ENCODE peak calls at places on chromosomes 7 and 10, in ten cellular contexts. One of them, this sample, is unnamed.

GRCh38 chr10:132850246-132850645 is 64.3 kb upstream of the NKX6-2 start:
- DNase-seq in HTR-8/SVneo: no peak
- DNase-seq in ureter: peak
- DNase-seq in KBM-7: no peak
- DNase-seq in EL: no peak
- DNase-seq in activated CD4-positive, alpha-beta T cell treated with anti-CD3 and anti-CD28 coated beads for 1 hour: peak
- DNase-seq in CD4-positive, alpha-beta T cell: no peak
- DNase-seq in NCI-H2081: no peak
- DNase-seq in iPS DF 19.7: no peak
- DNase-seq in fibroblast of mammary gland: no peak
- DNase-seq in this sample: no peak

GRCh38 chr7:30789334-30789711 is 18.1 kb downstream of the MINDY4 start:
- DNase-seq in EL: peak
- DNase-seq in KBM-7: no peak
- DNase-seq in fibroblast of mammary gland: peak
- DNase-seq in CD4-positive, alpha-beta T cell: no peak
- DNase-seq in HTR-8/SVneo: no peak
- DNase-seq in activated CD4-positive, alpha-beta T cell treated with anti-CD3 and anti-CD28 coated beads for 1 hour: no peak
- DNase-seq in iPS DF 19.7: no peak
- DNase-seq in NCI-H2081: no peak
- DNase-seq in ureter: no peak
- DNase-seq in this sample: no peak

GRCh38 chr7:18573410-18574234 is 78.1 kb downstream of the HDAC9 start:
- DNase-seq in iPS DF 19.7: no peak
- DNase-seq in CD4-positive, alpha-beta T cell: no peak
- DNase-seq in ureter: no peak
- DNase-seq in NCI-H2081: no peak
- DNase-seq in EL: no peak
- DNase-seq in activated CD4-positive, alpha-beta T cell treated with anti-CD3 and anti-CD28 coated beads for 1 hour: no peak
- DNase-seq in KBM-7: no peak
- DNase-seq in HTR-8/SVneo: no peak
- DNase-seq in fibroblast of mammary gland: no peak
- DNase-seq in this sample: peak

GRCh38 chr7:116951366-116952292 is 1.7 kb upstream of the ST7 start:
- DNase-seq in EL: no peak
- DNase-seq in fibroblast of mammary gland: no peak
- DNase-seq in CD4-positive, alpha-beta T cell: no peak
- DNase-seq in iPS DF 19.7: no peak
- DNase-seq in activated CD4-positive, alpha-beta T cell treated with anti-CD3 and anti-CD28 coated beads for 1 hour: no peak
- DNase-seq in HTR-8/SVneo: no peak
- DNase-seq in NCI-H2081: no peak
- DNase-seq in KBM-7: no peak
- DNase-seq in ureter: no peak
- DNase-seq in this sample: no peak

GRCh38 chr7:41574377-41574776 is 128.5 kb downstream of the INHBA start:
- DNase-seq in fibroblast of mammary gland: peak
- DNase-seq in HTR-8/SVneo: no peak
- DNase-seq in EL: peak
- DNase-seq in activated CD4-positive, alpha-beta T cell treated with anti-CD3 and anti-CD28 coated beads for 1 hour: no peak
- DNase-seq in NCI-H2081: no peak
- DNase-seq in CD4-positive, alpha-beta T cell: no peak
- DNase-seq in iPS DF 19.7: no peak
- DNase-seq in ureter: no peak
- DNase-seq in KBM-7: no peak
- DNase-seq in this sample: no peak

GRCh38 chr10:9018161-9018843 is 963.8 kb downstream of the GATA3 start:
- DNase-seq in NCI-H2081: no peak
- DNase-seq in fibroblast of mammary gland: no peak
- DNase-seq in HTR-8/SVneo: no peak
- DNase-seq in EL: no peak
- DNase-seq in CD4-positive, alpha-beta T cell: no peak
- DNase-seq in activated CD4-positive, alpha-beta T cell treated with anti-CD3 and anti-CD28 coated beads for 1 hour: no peak
- DNase-seq in ureter: no peak
- DNase-seq in KBM-7: no peak
- DNase-seq in iPS DF 19.7: no peak
- DNase-seq in this sample: no peak

GRCh38 chr10:87660484-87661133 is 931 bp downstream of the PAPSS2 start:
- DNase-seq in iPS DF 19.7: no peak
- DNase-seq in CD4-positive, alpha-beta T cell: no peak
- DNase-seq in fibroblast of mammary gland: peak
- DNase-seq in HTR-8/SVneo: no peak
- DNase-seq in KBM-7: no peak
- DNase-seq in EL: peak
- DNase-seq in activated CD4-positive, alpha-beta T cell treated with anti-CD3 and anti-CD28 coated beads for 1 hour: no peak
- DNase-seq in NCI-H2081: no peak
- DNase-seq in ureter: no peak
- DNase-seq in this sample: no peak

GRCh38 chr7:149284343-149284742 is 22.3 kb downstream of the ZNF783 start:
- DNase-seq in fibroblast of mammary gland: no peak
- DNase-seq in CD4-positive, alpha-beta T cell: peak
- DNase-seq in KBM-7: peak
- DNase-seq in ureter: no peak
- DNase-seq in EL: no peak
- DNase-seq in HTR-8/SVneo: no peak
- DNase-seq in iPS DF 19.7: no peak
- DNase-seq in activated CD4-positive, alpha-beta T cell treated with anti-CD3 and anti-CD28 coated beads for 1 hour: peak
- DNase-seq in NCI-H2081: peak
- DNase-seq in this sample: no peak

GRCh38 chr10:70578371-70578947 is 24.1 kb downstream of the PRF1 start:
- DNase-seq in activated CD4-positive, alpha-beta T cell treated with anti-CD3 and anti-CD28 coated beads for 1 hour: peak
- DNase-seq in iPS DF 19.7: no peak
- DNase-seq in fibroblast of mammary gland: peak
- DNase-seq in CD4-positive, alpha-beta T cell: peak
- DNase-seq in EL: peak
- DNase-seq in ureter: no peak
- DNase-seq in NCI-H2081: no peak
- DNase-seq in HTR-8/SVneo: peak
- DNase-seq in KBM-7: peak
- DNase-seq in this sample: no peak

GRCh38 chr10:93566435-93567276 is at the start of gene FFAR4:
- DNase-seq in ureter: no peak
- DNase-seq in CD4-positive, alpha-beta T cell: no peak
- DNase-seq in KBM-7: peak
- DNase-seq in fibroblast of mammary gland: no peak
- DNase-seq in NCI-H2081: no peak
- DNase-seq in activated CD4-positive, alpha-beta T cell treated with anti-CD3 and anti-CD28 coated beads for 1 hour: no peak
- DNase-seq in EL: peak
- DNase-seq in iPS DF 19.7: no peak
- DNase-seq in HTR-8/SVneo: peak
- DNase-seq in this sample: no peak

GRCh38 chr10:95841711-95842498 is 65.9 kb upstream of the CC2D2B start:
- DNase-seq in CD4-positive, alpha-beta T cell: peak
- DNase-seq in activated CD4-positive, alpha-beta T cell treated with anti-CD3 and anti-CD28 coated beads for 1 hour: no peak
- DNase-seq in NCI-H2081: peak
- DNase-seq in iPS DF 19.7: no peak
- DNase-seq in ureter: no peak
- DNase-seq in EL: peak
- DNase-seq in fibroblast of mammary gland: peak
- DNase-seq in KBM-7: peak
- DNase-seq in HTR-8/SVneo: peak
- DNase-seq in this sample: no peak

GRCh38 chr10:36531621-36532020 is 593.8 kb upstream of the ANKRD30A start:
- DNase-seq in activated CD4-positive, alpha-beta T cell treated with anti-CD3 and anti-CD28 coated beads for 1 hour: no peak
- DNase-seq in iPS DF 19.7: no peak
- DNase-seq in fibroblast of mammary gland: peak
- DNase-seq in EL: peak
- DNase-seq in NCI-H2081: no peak
- DNase-seq in ureter: no peak
- DNase-seq in KBM-7: no peak
- DNase-seq in CD4-positive, alpha-beta T cell: no peak
- DNase-seq in HTR-8/SVneo: no peak
- DNase-seq in this sample: no peak

GRCh38 chr10:317219-317868 is 182.1 kb downstream of the ZMYND11 start:
- DNase-seq in CD4-positive, alpha-beta T cell: no peak
- DNase-seq in HTR-8/SVneo: no peak
- DNase-seq in ureter: no peak
- DNase-seq in KBM-7: no peak
- DNase-seq in EL: no peak
- DNase-seq in activated CD4-positive, alpha-beta T cell treated with anti-CD3 and anti-CD28 coated beads for 1 hour: no peak
- DNase-seq in NCI-H2081: no peak
- DNase-seq in fibroblast of mammary gland: peak
- DNase-seq in iPS DF 19.7: no peak
- DNase-seq in this sample: no peak

GRCh38 chr7:75762350-75762917 is 9.6 kb downstream of the CCL26 start:
- DNase-seq in EL: peak
- DNase-seq in fibroblast of mammary gland: peak
- DNase-seq in KBM-7: peak
- DNase-seq in activated CD4-positive, alpha-beta T cell treated with anti-CD3 and anti-CD28 coated beads for 1 hour: no peak
- DNase-seq in iPS DF 19.7: no peak
- DNase-seq in ureter: no peak
- DNase-seq in HTR-8/SVneo: peak
- DNase-seq in NCI-H2081: peak
- DNase-seq in CD4-positive, alpha-beta T cell: no peak
- DNase-seq in this sample: peak

GRCh38 chr10:103111031-103111917 is 81.8 kb downstream of the NT5C2 start:
- DNase-seq in HTR-8/SVneo: no peak
- DNase-seq in KBM-7: peak
- DNase-seq in CD4-positive, alpha-beta T cell: no peak
- DNase-seq in EL: no peak
- DNase-seq in iPS DF 19.7: no peak
- DNase-seq in ureter: no peak
- DNase-seq in NCI-H2081: no peak
- DNase-seq in fibroblast of mammary gland: peak
- DNase-seq in activated CD4-positive, alpha-beta T cell treated with anti-CD3 and anti-CD28 coated beads for 1 hour: no peak
- DNase-seq in this sample: no peak

GRCh38 chr10:122164028-122164601 is 107.0 kb upstream of the BTBD16 start:
- DNase-seq in activated CD4-positive, alpha-beta T cell treated with anti-CD3 and anti-CD28 coated beads for 1 hour: no peak
- DNase-seq in CD4-positive, alpha-beta T cell: no peak
- DNase-seq in EL: no peak
- DNase-seq in ureter: no peak
- DNase-seq in fibroblast of mammary gland: no peak
- DNase-seq in HTR-8/SVneo: no peak
- DNase-seq in NCI-H2081: peak
- DNase-seq in KBM-7: no peak
- DNase-seq in iPS DF 19.7: no peak
- DNase-seq in this sample: peak

GRCh38 chr10:103204353-103205255 is 11.5 kb upstream of the NT5C2 start:
- DNase-seq in HTR-8/SVneo: no peak
- DNase-seq in ureter: no peak
- DNase-seq in NCI-H2081: no peak
- DNase-seq in iPS DF 19.7: peak
- DNase-seq in KBM-7: no peak
- DNase-seq in CD4-positive, alpha-beta T cell: no peak
- DNase-seq in activated CD4-positive, alpha-beta T cell treated with anti-CD3 and anti-CD28 coated beads for 1 hour: no peak
- DNase-seq in fibroblast of mammary gland: no peak
- DNase-seq in EL: no peak
- DNase-seq in this sample: no peak

GRCh38 chr7:78020131-78020873 is 221.7 kb downstream of the PHTF2 start:
- DNase-seq in NCI-H2081: peak
- DNase-seq in HTR-8/SVneo: peak
- DNase-seq in CD4-positive, alpha-beta T cell: no peak
- DNase-seq in iPS DF 19.7: no peak
- DNase-seq in activated CD4-positive, alpha-beta T cell treated with anti-CD3 and anti-CD28 coated beads for 1 hour: no peak
- DNase-seq in fibroblast of mammary gland: peak
- DNase-seq in KBM-7: peak
- DNase-seq in ureter: peak
- DNase-seq in EL: peak
- DNase-seq in this sample: peak

GRCh38 chr10:69218831-69219230 is 1.3 kb upstream of the HKDC1 start:
- DNase-seq in fibroblast of mammary gland: no peak
- DNase-seq in activated CD4-positive, alpha-beta T cell treated with anti-CD3 and anti-CD28 coated beads for 1 hour: no peak
- DNase-seq in iPS DF 19.7: no peak
- DNase-seq in HTR-8/SVneo: no peak
- DNase-seq in NCI-H2081: no peak
- DNase-seq in CD4-positive, alpha-beta T cell: no peak
- DNase-seq in ureter: no peak
- DNase-seq in EL: peak
- DNase-seq in KBM-7: no peak
- DNase-seq in this sample: no peak

GRCh38 chr10:114131094-114131493 is 42.9 kb downstream of the CCDC186 start:
- DNase-seq in fibroblast of mammary gland: no peak
- DNase-seq in activated CD4-positive, alpha-beta T cell treated with anti-CD3 and anti-CD28 coated beads for 1 hour: no peak
- DNase-seq in CD4-positive, alpha-beta T cell: no peak
- DNase-seq in HTR-8/SVneo: no peak
- DNase-seq in EL: no peak
- DNase-seq in ureter: no peak
- DNase-seq in NCI-H2081: no peak
- DNase-seq in iPS DF 19.7: no peak
- DNase-seq in KBM-7: peak
- DNase-seq in this sample: no peak

GRCh38 chr7:100607111-100607510 is 4.9 kb downstream of the PCOLCE start:
- DNase-seq in iPS DF 19.7: no peak
- DNase-seq in KBM-7: no peak
- DNase-seq in fibroblast of mammary gland: peak
- DNase-seq in activated CD4-positive, alpha-beta T cell treated with anti-CD3 and anti-CD28 coated beads for 1 hour: no peak
- DNase-seq in NCI-H2081: no peak
- DNase-seq in CD4-positive, alpha-beta T cell: no peak
- DNase-seq in HTR-8/SVneo: no peak
- DNase-seq in ureter: no peak
- DNase-seq in EL: peak
- DNase-seq in this sample: no peak

GRCh38 chr7:143236408-143236990 is 14.7 kb downstream of the TAS2R40 start:
- DNase-seq in iPS DF 19.7: no peak
- DNase-seq in ureter: no peak
- DNase-seq in CD4-positive, alpha-beta T cell: no peak
- DNase-seq in HTR-8/SVneo: no peak
- DNase-seq in activated CD4-positive, alpha-beta T cell treated with anti-CD3 and anti-CD28 coated beads for 1 hour: no peak
- DNase-seq in NCI-H2081: no peak
- DNase-seq in KBM-7: no peak
- DNase-seq in EL: no peak
- DNase-seq in fibroblast of mammary gland: no peak
- DNase-seq in this sample: no peak